ENCODE peak calls at places on chromosomes 13 and 19, in five cellular contexts. O is WTC11, D is AG09309, C is H9, F is EH. Z is an unnamed sample.

GRCh38 chr13:113928701-113929627 is 44.9 kb downstream of the C13orf46 start:
- DNase-seq in F (peak), D (peak), O (peak), C (peak), Z (no peak)

GRCh38 chr13:92640936-92641335 is 585.7 kb upstream of the GPC6 start:
- DNase-seq in D (no peak), C (no peak), F (no peak), O (no peak), Z (no peak)

GRCh38 chr19:55455576-55456235 is 5.7 kb downstream of the ISOC2 start:
- DNase-seq in D (no peak), O (no peak), F (no peak), C (no peak), Z (no peak)

GRCh38 chr13:78098249-78098648 is 179.6 kb upstream of the EDNRB start:
- DNase-seq in F (no peak), D (no peak), C (no peak), O (no peak), Z (no peak)

GRCh38 chr13:78192721-78193120 is 274.1 kb upstream of the EDNRB start:
- DNase-seq in F (peak), D (no peak), C (no peak), O (no peak), Z (no peak)

GRCh38 chr19:18029617-18030338 is 21.8 kb downstream of the ARRDC2 start:
- DNase-seq in O (no peak), C (no peak), D (no peak), F (peak), Z (no peak)

GRCh38 chr19:15123900-15124299 is 16.7 kb downstream of the SYDE1 start:
- DNase-seq in F (no peak), D (no peak), O (no peak), C (no peak), Z (no peak)

GRCh38 chr19:16185925-16186234 is 670 bp downstream of the FAM32A start:
- DNase-seq in D (no peak), O (no peak), F (no peak), C (no peak), Z (no peak)

GRCh38 chr19:32407004-32407992 is 1.7 kb downstream of the DPY19L3 start:
- DNase-seq in C (no peak), O (no peak), D (no peak), F (peak), Z (no peak)

GRCh38 chr19:10888421-10888866 is 17.1 kb downstream of the CARM1 start:
- DNase-seq in F (no peak), D (no peak), C (peak), O (peak), Z (no peak)

GRCh38 chr19:8334458-8335342 is 8.4 kb downstream of the KANK3 start:
- DNase-seq in C (peak), D (no peak), O (peak), F (peak), Z (peak)

GRCh38 chr13:40161008-40161694 is 505.3 kb downstream of the FOXO1 start:
- DNase-seq in C (no peak), O (no peak), D (no peak), F (no peak), Z (no peak)

GRCh38 chr19:48715681-48716171 is 3.8 kb downstream of the MAMSTR start:
- DNase-seq in F (peak), C (peak), O (no peak), D (no peak), Z (no peak)

GRCh38 chr19:36265064-36265463 is 50.2 kb downstream of the ZNF146 start:
- DNase-seq in O (no peak), C (no peak), D (no peak), F (no peak), Z (no peak)

Z was measured in epithelial cell of prostate.